ENCODE peak calls at places on chromosomes 6 and 20, in nine cellular contexts. B is neural progenitor cell, Q is stomach, K is PC-3, S is HCT116, T is lower lobe of right lung, N is H9, V is heart left ventricle, F is body of pancreas. W is an unnamed sample. For H3K4me1, the result is how much of the 10 kb centered on the place peaks cover.

GRCh38 chr6:149140910-149141290 is 176.6 kb upstream of the TAB2 start:
- DNase-seq in K (no peak), V (no peak), T (no peak), F (no peak), Q (no peak), N (no peak), B (no peak), S (no peak), W (no peak)

GRCh38 chr6:20092071-20092566 is 120.2 kb downstream of the MBOAT1 start:
- DNase-seq in T (no peak), K (peak), B (peak), V (no peak), F (no peak), N (no peak), S (peak), Q (no peak), W (peak)

GRCh38 chr6:25239498-25239897 is 39.7 kb upstream of the CARMIL1 start:
- DNase-seq in K (no peak), V (no peak), N (no peak), F (no peak), Q (no peak), B (no peak), T (no peak), S (no peak), W (no peak)

GRCh38 chr20:64037498-64038213 is 1.7 kb downstream of the C20orf204 start:
- DNase-seq in N (peak), T (no peak), K (peak), S (no peak), F (no peak), Q (no peak), V (no peak), B (no peak), W (no peak)

GRCh38 chr20:31708839-31709534 is 13.7 kb downstream of the BCL2L1 start:
- DNase-seq in S (no peak), B (no peak), K (peak), Q (peak), N (no peak), V (no peak), T (no peak), F (no peak), W (no peak)

GRCh38 chr6:144690109-144690508 is 405.0 kb downstream of the UTRN start:
- DNase-seq in V (no peak), B (no peak), N (no peak), Q (no peak), K (no peak), S (no peak), T (no peak), F (no peak), W (no peak)

GRCh38 chr6:3259491-3259958 is 778 bp downstream of the PSMG4 start:
- DNase-seq in S (no peak), T (no peak), F (peak), N (peak), Q (peak), K (peak), B (peak), V (no peak), W (peak)

GRCh38 chr6:23663652-23664051 is 462.4 kb upstream of the NRSN1 start:
- DNase-seq in T (no peak), K (no peak), F (no peak), V (no peak), B (no peak), Q (no peak), N (no peak), S (no peak), W (no peak)

GRCh38 chr6:119096683-119097310 is 18.3 kb upstream of the FAM184A start:
- DNase-seq in F (peak), V (peak), Q (no peak), T (no peak), B (no peak), N (no peak), S (no peak), K (no peak), W (peak)

GRCh38 chr20:30811896-30812671 is 445.4 kb upstream of the DEFB115 start:
- DNase-seq in V (peak), F (no peak), T (peak), B (peak), K (peak), Q (no peak), N (peak), S (no peak), W (no peak)

GRCh38 chr20:50868509-50869495 is 62.4 kb downstream of the ADNP start:
- DNase-seq in B (no peak), T (peak), Q (no peak), V (no peak), N (no peak), K (peak), F (peak), S (no peak), W (peak)

GRCh38 chr6:40931927-40932326 is 107.1 kb downstream of the UNC5CL start:
- DNase-seq in N (no peak), B (no peak), K (peak), T (no peak), V (no peak), S (no peak), Q (no peak), F (no peak), W (no peak)

GRCh38 chr20:63073051-63073737 is 66.4 kb upstream of the BHLHE23 start:
- DNase-seq in Q (no peak), K (no peak), V (peak), B (no peak), S (no peak), F (no peak), T (peak), N (no peak), W (no peak)

GRCh38 chr6:60754879-60755278 is 1531.1 kb downstream of the KHDRBS2 start:
- DNase-seq in S (no peak), N (no peak), T (no peak), K (no peak), F (no peak), V (no peak), Q (no peak), B (peak), W (no peak)

GRCh38 chr6:68778356-68779020 is 143.4 kb downstream of the ADGRB3 start:
- DNase-seq in N (peak), S (no peak), V (peak), F (no peak), T (no peak), Q (no peak), K (peak), B (peak), W (no peak)

GRCh38 chr6:149060985-149061760 is 256.3 kb upstream of the TAB2 start:
- DNase-seq in B (no peak), N (no peak), F (peak), K (peak), S (no peak), T (no peak), V (no peak), Q (peak), W (no peak)

GRCh38 chr6:134437376-134437775 is 119.5 kb upstream of the SGK1 start:
- DNase-seq in F (no peak), B (no peak), K (peak), N (no peak), T (peak), Q (no peak), V (no peak), S (no peak), W (no peak)

GRCh38 chr6:52420668-52421358 is 671 bp downstream of the EFHC1 start:
- DNase-seq in F (no peak), T (no peak), V (no peak), N (peak), B (peak), Q (no peak), S (no peak), K (peak), W (peak)
- H3K27ac ChIP-seq in F (peak), T (peak), V (peak), N (no peak), B (no peak), Q (peak), S (no peak), K (peak), W (peak)

DNA sequence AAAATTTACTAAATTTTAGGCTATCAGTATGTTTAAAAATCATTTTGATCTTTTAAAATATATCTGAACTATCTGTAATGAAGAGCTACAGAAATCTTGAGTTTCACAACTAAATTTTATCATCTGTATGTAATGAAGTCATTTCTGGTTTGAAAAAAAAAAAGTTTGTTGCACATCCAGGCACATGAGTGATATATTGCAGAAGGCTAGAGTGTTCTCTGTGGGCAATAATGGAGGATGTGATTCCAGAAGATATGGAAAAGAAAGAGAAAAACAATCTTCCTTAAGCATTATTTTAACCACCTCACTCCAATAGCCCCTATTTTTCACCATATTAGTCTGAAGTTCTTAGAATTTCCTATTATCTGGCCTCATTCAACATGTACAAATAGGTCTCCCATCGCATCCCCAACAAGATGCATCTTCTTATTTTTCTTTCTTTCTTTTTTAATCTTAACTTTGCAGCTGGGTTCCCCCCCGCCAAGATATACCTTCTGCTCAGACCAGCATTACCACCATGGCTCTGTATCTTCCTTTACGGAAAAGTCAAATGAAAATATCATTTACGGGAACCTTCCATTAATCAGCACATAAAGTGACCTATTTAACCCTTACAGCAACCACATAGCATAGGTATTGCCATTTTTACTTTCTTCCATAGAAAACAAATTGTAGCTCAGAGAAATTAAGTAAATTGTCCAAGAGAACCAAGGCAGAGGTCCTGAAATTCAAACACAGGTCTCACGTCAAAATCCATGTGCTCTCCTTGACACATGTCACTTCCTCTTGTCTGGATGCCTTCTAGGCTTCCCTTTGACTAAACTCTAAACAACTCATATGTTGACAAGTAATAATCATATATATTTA is 116.9 kb downstream of the KIF13A start:
- DNase-seq in K (no peak), S (no peak), N (no peak), B (no peak), F (no peak), Q (no peak), T (no peak), V (no peak), W (no peak)
- H3K4me1 ChIP-seq in K (under half), S (under half), N (under half), B (under half), F (under half), Q (half or more), T (under half), V (under half), W (half or more)

GRCh38 chr20:60857708-60858107 is 394.4 kb upstream of the CDH4 start:
- DNase-seq in Q (no peak), K (no peak), N (no peak), V (no peak), F (no peak), B (no peak), S (no peak), T (no peak), W (peak)

GRCh38 chr20:60851826-60852704 is 400.0 kb upstream of the CDH4 start:
- DNase-seq in V (no peak), F (peak), K (no peak), Q (no peak), T (no peak), B (peak), S (no peak), N (peak), W (no peak)
- TF ChIP-seq CTCF in V (no peak), F (peak), K (peak), Q (no peak), T (peak), B (peak), S (no peak), N (peak), W (peak)

GRCh38 chr20:8449120-8449519 is 317.1 kb downstream of the PLCB1 start:
- DNase-seq in V (no peak), K (no peak), T (no peak), N (no peak), Q (no peak), S (no peak), F (no peak), B (no peak), W (no peak)

GRCh38 chr20:8457978-8458377 is 325.9 kb downstream of the PLCB1 start:
- DNase-seq in F (no peak), V (no peak), B (no peak), N (no peak), T (no peak), S (no peak), Q (no peak), K (no peak), W (no peak)

DNA sequence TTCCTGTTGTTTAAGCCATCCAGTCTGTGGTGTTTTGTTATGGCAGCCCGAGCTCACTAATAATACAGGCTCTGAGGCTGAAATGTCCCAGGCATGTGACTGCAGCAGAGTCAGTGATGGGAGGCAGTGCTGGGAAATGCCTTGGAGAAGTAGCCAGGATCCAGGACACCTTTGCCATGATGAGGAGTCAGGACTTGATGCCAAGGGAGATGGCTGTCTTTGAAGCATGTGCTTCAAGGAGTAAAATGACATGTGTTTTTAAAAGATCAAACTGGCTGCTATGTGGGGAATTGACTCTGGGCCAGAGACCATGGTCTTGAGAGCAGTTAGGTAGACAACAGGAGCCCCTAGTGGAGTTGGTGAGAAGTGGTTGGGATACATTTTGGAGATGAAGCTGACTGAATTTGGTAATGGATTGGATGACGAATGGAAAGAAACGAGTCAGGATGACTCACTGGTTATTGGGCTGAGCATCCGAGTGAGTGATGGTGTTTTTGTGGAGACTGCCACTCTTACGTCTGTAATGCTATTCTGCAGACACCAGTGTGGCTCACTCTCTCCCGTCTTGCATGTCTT is 322.2 kb downstream of the PLCB1 start:
- DNase-seq in Q (no peak), S (peak), B (peak), F (no peak), V (no peak), N (peak), T (no peak), K (peak), W (peak)
- H3K27ac ChIP-seq in Q (no peak), S (no peak), B (no peak), F (no peak), V (no peak), N (no peak), T (no peak), K (no peak), W (no peak)

GRCh38 chr6:35669441-35669776 is 19.3 kb downstream of the FKBP5 start:
- DNase-seq in K (peak), F (no peak), T (no peak), N (no peak), Q (no peak), S (no peak), V (no peak), B (no peak), W (no peak)
- H3K4me1 ChIP-seq in K (under half), F (half or more), T (half or more), N (under half), Q (half or more), S (under half), V (under half), B (under half), W (under half)

W was measured in foreskin keratinocyte.